ENCODE peak calls at places on chromosomes 16 and 17, in six cellular contexts. M is RCC 7860; D is mesenteric fat pad; T is CD4-positive, alpha-beta memory T cell; V is activated CD4-positive, alpha-beta T cell treated with anti-CD3 and anti-CD28 coated beads, Interleukin-2, amount 50 U/mL, for 48 hours; P is NCI-H460. W is an unnamed sample.

GRCh38 chr17:9324864-9325263 is 250.8 kb downstream of the STX8 start:
- DNase-seq in V (no peak), T (no peak), M (no peak), P (no peak), D (no peak), W (no peak)

GRCh38 chr16:28042856-28043255 is 20.7 kb downstream of the GSG1L start:
- DNase-seq in T (no peak), D (no peak), M (no peak), V (no peak), P (no peak), W (no peak)

GRCh38 chr16:31519746-31520145 is 8.0 kb upstream of the AHSP start:
- DNase-seq in M (no peak), T (no peak), V (no peak), D (no peak), P (no peak), W (no peak)

GRCh38 chr16:66668777-66669444 is 27.6 kb downstream of the CMTM4 start:
- DNase-seq in T (no peak), V (no peak), M (no peak), P (no peak), D (no peak), W (no peak)

GRCh38 chr17:45825792-45826191 is 18.9 kb upstream of the SPPL2C start:
- DNase-seq in V (no peak), P (no peak), M (no peak), T (no peak), D (no peak), W (no peak)

GRCh38 chr17:50129946-50130777 is at the start of gene SAMD14:
- DNase-seq in V (peak), T (peak), P (no peak), D (no peak), M (no peak), W (no peak)

GRCh38 chr17:18361837-18362380 is 1.4 kb downstream of the SHMT1 start:
- DNase-seq in D (no peak), P (no peak), T (no peak), M (no peak), V (no peak), W (no peak)

GRCh38 chr16:86566601-86566965 is at the start of gene FOXC2:
- DNase-seq in T (no peak), P (no peak), M (peak), D (peak), V (peak), W (no peak)

GRCh38 chr16:68520649-68521086 is 18.4 kb upstream of the ZFP90 start:
- DNase-seq in T (peak), M (peak), D (no peak), V (peak), P (peak), W (peak)

GRCh38 chr16:69814561-69814960 is 52.4 kb downstream of the WWP2 start:
- DNase-seq in M (no peak), V (no peak), P (no peak), D (no peak), T (no peak), W (no peak)

GRCh38 chr17:74407384-74407783 is 24.5 kb upstream of the GPRC5C start:
- DNase-seq in D (no peak), V (no peak), P (no peak), M (no peak), T (no peak), W (no peak)

GRCh38 chr16:87446479-87446878 is 46.3 kb downstream of the ZCCHC14 start:
- DNase-seq in T (no peak), M (no peak), P (no peak), D (no peak), V (no peak), W (no peak)

GRCh38 chr16:4695473-4696171 is 2.3 kb downstream of the NUDT16L1 start:
- DNase-seq in T (no peak), P (no peak), D (no peak), M (no peak), V (no peak), W (no peak)

GRCh38 chr17:9434502-9435113 is 141.0 kb downstream of the STX8 start:
- DNase-seq in V (no peak), T (no peak), M (no peak), P (no peak), D (no peak), W (no peak)

GRCh38 chr17:78834571-78834970 is 6.0 kb downstream of the USP36 start:
- DNase-seq in V (no peak), T (no peak), P (no peak), M (no peak), D (no peak), W (no peak)

GRCh38 chr17:79261361-79262072 is 186.9 kb downstream of the ENGASE start:
- DNase-seq in T (no peak), P (no peak), M (no peak), V (no peak), D (no peak), W (no peak)

GRCh38 chr16:4339909-4340308 is 11.2 kb downstream of the PAM16 start:
- DNase-seq in T (no peak), P (no peak), D (no peak), V (no peak), M (no peak), W (no peak)

W was measured in KG1.